ENCODE peak calls at places on chromosomes 16 and 17, in seven cellular contexts. T, P, N, C, B, M and J are unnamed samples.
A peak's percentile ranks its signal among the peaks of the same experiment; 100 is the strongest.

GRCh38 chr17:70144260-70144846 is 25.0 kb upstream of the KCNJ2 start:
- DNase-seq in T (no peak), P (peak; percentile 43), N (no peak), C (no peak), B (no peak), M (no peak), J (no peak)

GRCh38 chr17:81207610-81208581 is 14.9 kb downstream of the CEP131 start:
- DNase-seq in T (no peak), P (no peak), N (no peak), C (no peak), B (no peak), M (no peak), J (no peak)

GRCh38 chr17:83113792-83114191 is 34.4 kb downstream of the METRNL start:
- DNase-seq in T (no peak), P (no peak), N (no peak), C (no peak), B (no peak), M (no peak), J (no peak)

GRCh38 chr17:962650-963049 is 16.9 kb downstream of the NXN start:
- DNase-seq in T (no peak), P (no peak), N (no peak), C (no peak), B (no peak), M (no peak), J (no peak)

GRCh38 chr16:85129846-85130706 is 17.8 kb upstream of the CIBAR2 start:
- DNase-seq in T (no peak), P (no peak), N (no peak), C (no peak), B (peak; percentile 78), M (no peak), J (no peak)

GRCh38 chr17:2337811-2338657 is 733 bp downstream of the SGSM2 start:
- DNase-seq in T (peak; percentile 70), P (peak; percentile 60), N (peak; percentile 87), C (no peak), B (peak; percentile 58), M (peak; percentile 61), J (no peak)

GRCh38 chr16:10093564-10093963 is 88.7 kb downstream of the GRIN2A start:
- DNase-seq in T (no peak), P (no peak), N (no peak), C (no peak), B (no peak), M (no peak), J (no peak)

GRCh38 chr17:44780161-44780560 is 21.4 kb downstream of the ADAM11 start:
- DNase-seq in T (no peak), P (no peak), N (no peak), C (no peak), B (no peak), M (no peak), J (no peak)

GRCh38 chr16:82031116-82032084 is 3.7 kb upstream of the HSD17B2 start:
- DNase-seq in T (no peak), P (peak; percentile 70), N (no peak), C (peak; percentile 50), B (no peak), M (no peak), J (peak; percentile 41)

GRCh38 chr16:49603956-49604355 is 230.4 kb downstream of the C16orf78 start:
- DNase-seq in T (no peak), P (no peak), N (no peak), C (no peak), B (no peak), M (no peak), J (no peak)

GRCh38 chr16:65655802-65656201 is 533.9 kb upstream of the CDH11 start:
- DNase-seq in T (no peak), P (no peak), N (no peak), C (no peak), B (no peak), M (no peak), J (no peak)

GRCh38 chr17:61579961-61580360 is 11.1 kb downstream of the NACA2 start:
- DNase-seq in T (no peak), P (no peak), N (no peak), C (no peak), B (no peak), M (no peak), J (no peak)

GRCh38 chr16:72961863-72962262 is 86.1 kb downstream of the ZFHX3 start:
- DNase-seq in T (no peak), P (no peak), N (no peak), C (no peak), B (no peak), M (no peak), J (no peak)

GRCh38 chr16:72961115-72961832 is 86.7 kb downstream of the ZFHX3 start:
- DNase-seq in T (no peak), P (peak; percentile 24), N (no peak), C (peak; percentile 31), B (no peak), M (no peak), J (no peak)

GRCh38 chr16:72963508-72963907 is 84.4 kb downstream of the ZFHX3 start:
- DNase-seq in T (no peak), P (no peak), N (no peak), C (no peak), B (no peak), M (no peak), J (no peak)

GRCh38 chr16:72963921-72964320 is 84.0 kb downstream of the ZFHX3 start:
- DNase-seq in T (no peak), P (peak; percentile 74), N (no peak), C (peak; percentile 28), B (no peak), M (no peak), J (no peak)

GRCh38 chr16:72962347-72962746 is 85.6 kb downstream of the ZFHX3 start:
- DNase-seq in T (no peak), P (no peak), N (no peak), C (no peak), B (no peak), M (no peak), J (no peak)
- TF ChIP-seq CTCF in T (no peak), P (no peak), N (no peak), C (no peak), B (no peak), M (no peak), J (no peak)

DNA sequence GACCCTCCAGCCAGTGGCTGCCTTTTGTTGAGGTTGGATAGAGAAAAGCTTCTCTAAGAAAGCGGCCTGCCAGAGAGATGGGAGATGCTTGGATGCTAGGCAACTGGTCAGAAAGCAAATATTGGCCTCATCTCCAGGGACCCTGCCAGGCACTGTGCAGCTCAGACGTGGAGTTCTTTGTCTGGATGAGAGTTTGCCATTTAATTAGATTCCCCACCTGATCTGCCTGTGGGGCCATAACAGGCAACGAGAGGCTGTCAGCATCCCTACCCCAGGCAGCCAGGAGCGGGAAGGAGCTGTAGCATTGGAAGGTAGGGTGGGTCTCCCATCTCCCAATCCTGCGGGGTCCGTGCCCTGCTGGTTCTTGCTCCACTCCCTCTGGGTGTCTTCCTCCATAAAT is 52.7 kb downstream of the ASIC2 start:
- DNase-seq in T (no peak), P (no peak), N (no peak), C (no peak), B (no peak), M (no peak), J (no peak)
- H3K27me3 ChIP-seq in T (peaks cover 22% of the 10 kb centered on the region), P (no peaks in the 10 kb centered on the region), N (no peaks in the 10 kb centered on the region), C (no peaks in the 10 kb centered on the region), B (no peaks in the 10 kb centered on the region), M (no peaks in the 10 kb centered on the region), J (no peaks in the 10 kb centered on the region)

GRCh38 chr16:72085002-72085401 is 8.4 kb downstream of the TXNL4B start:
- DNase-seq in T (peak; percentile 60), P (no peak), N (no peak), C (no peak), B (no peak), M (peak; percentile 58), J (no peak)
- H3K36me3 ChIP-seq in T (no peaks in the 10 kb centered on the region), P (peaks cover 6% of the 10 kb centered on the region), N (peaks cover 8% of the 10 kb centered on the region), C (peaks cover 25% of the 10 kb centered on the region), B (peaks cover 9% of the 10 kb centered on the region), M (peaks cover 57% of the 10 kb centered on the region), J (peaks cover 9% of the 10 kb centered on the region)

GRCh38 chr16:89374393-89374948 is 115.9 kb downstream of the ANKRD11 start:
- DNase-seq in T (no peak), P (peak; percentile 38), N (no peak), C (peak; percentile 74), B (no peak), M (no peak), J (no peak)
- TF ChIP-seq CTCF in T (peak; percentile 8), P (no peak), N (no peak), C (peak; percentile 36), B (no peak), M (no peak), J (peak; percentile 40)

GRCh38 chr17:79213305-79213704 is 138.7 kb downstream of the ENGASE start:
- DNase-seq in T (no peak), P (no peak), N (no peak), C (no peak), B (no peak), M (no peak), J (no peak)
- H3K27me3 ChIP-seq in T (peaks cover 47% of the 10 kb centered on the region), P (no peaks in the 10 kb centered on the region), N (no peaks in the 10 kb centered on the region), C (peaks cover 12% of the 10 kb centered on the region), B (no peaks in the 10 kb centered on the region), M (peaks cover 22% of the 10 kb centered on the region), J (peaks cover 8% of the 10 kb centered on the region)

DNA sequence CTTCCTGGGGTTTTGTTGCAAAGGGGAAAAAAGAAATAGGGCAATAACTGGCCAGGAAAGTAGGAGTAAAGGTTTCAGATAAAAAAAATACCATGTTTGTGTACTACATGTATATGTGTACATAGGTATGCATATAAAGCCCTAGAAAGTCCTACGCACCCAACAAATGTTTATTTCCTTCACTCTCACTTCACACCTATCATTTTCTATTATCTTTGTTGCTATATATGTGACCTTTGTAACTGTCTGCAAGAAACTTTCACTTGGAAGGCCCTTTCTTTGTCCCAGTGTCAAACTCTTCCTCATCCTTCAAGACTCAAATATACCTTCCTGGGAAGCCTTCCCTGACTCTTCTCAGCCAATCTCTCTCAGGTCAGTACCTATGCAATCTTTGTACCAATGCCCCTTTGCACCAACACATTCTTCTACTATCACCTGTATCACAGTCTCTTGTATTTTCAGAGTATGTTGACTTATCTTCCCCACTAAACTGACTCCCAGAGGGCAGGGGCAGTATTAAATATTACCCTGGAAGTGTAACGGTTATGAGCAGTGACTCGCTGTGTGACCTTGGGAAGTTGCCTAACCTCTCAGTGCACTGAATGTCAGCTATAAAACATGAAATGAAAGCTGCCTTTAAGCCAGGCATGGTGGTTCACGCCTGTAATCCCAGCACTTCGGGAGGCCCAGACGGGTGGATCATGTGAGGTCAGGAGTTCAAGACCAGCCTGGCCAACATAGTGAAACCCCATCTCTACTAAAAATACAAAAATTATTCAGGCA is 6.5 kb downstream of the XPO6 start:
- DNase-seq in T (no peak), P (no peak), N (no peak), C (no peak), B (no peak), M (no peak), J (no peak)
- H3K36me3 ChIP-seq in T (no peaks in the 10 kb centered on the region), P (peaks cover 26% of the 10 kb centered on the region), N (no peaks in the 10 kb centered on the region), C (peaks cover 55% of the 10 kb centered on the region), B (no peaks in the 10 kb centered on the region), M (peaks cover 38% of the 10 kb centered on the region), J (peaks cover 23% of the 10 kb centered on the region)

DNA sequence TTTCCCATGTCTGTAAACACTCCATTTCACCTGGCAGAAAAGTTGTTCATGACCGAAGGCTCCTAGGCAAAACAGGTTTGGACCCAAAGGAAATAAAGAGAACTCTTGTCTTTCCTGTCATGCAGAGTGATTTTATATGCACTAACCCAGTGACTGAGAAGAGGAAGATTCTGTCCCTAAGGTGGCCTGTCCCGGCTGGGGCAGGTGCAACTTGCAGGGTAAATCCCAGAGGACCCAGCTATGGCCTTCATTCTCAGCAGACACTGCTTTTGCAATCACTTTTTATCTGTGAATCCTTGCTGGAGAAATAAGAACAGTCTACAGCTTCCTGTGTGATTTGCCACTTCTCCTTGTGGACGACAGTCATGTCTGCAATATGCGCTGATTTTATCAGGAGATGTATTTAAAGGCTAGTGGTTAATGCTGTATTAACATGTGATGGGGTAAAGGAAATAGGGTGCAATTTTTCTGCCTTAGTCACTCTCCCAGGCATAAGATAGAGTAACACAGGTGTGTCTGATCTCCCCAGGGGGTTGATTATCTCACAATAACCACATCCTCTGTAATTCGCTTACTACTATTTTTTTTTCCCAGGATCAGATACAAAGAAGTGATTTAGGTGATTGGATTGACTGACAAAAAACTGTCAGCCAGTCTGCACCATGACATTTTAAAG is 696.8 kb upstream of the SOX9 start:
- DNase-seq in T (no peak), P (peak; percentile 88), N (no peak), C (peak; percentile 52), B (no peak), M (no peak), J (no peak)
- TF ChIP-seq CTCF in T (no peak), P (no peak), N (no peak), C (peak; percentile 28), B (no peak), M (no peak), J (no peak)